ENCODE peak calls at places on chromosomes 2 and 18, in four cellular contexts. T is pancreas, L is iris pigment epithelial cell, U is MCF 10A. G is an unnamed sample.

GRCh38 chr2:143515318-143515717 is 386.1 kb downstream of the ARHGAP15 start:
- DNase-seq in T (no peak), L (no peak), U (no peak), G (no peak)

GRCh38 chr2:18411571-18411970 is 148.9 kb downstream of the RDH14 start:
- DNase-seq in T (no peak), L (no peak), U (no peak), G (no peak)

GRCh38 chr2:172962824-172963223 is 112.8 kb upstream of the MAP3K20 start:
- DNase-seq in T (no peak), L (peak), U (peak), G (no peak)

GRCh38 chr2:169081551-169081950 is 12.2 kb downstream of the DHRS9 start:
- DNase-seq in T (no peak), L (no peak), U (no peak), G (no peak)

GRCh38 chr18:76499596-76500340 is 4.7 kb upstream of the ZNF516 start:
- DNase-seq in T (no peak), L (no peak), U (no peak), G (no peak)

GRCh38 chr18:36828157-36828629 is 609 bp downstream of the TPGS2 start:
- DNase-seq in T (no peak), L (peak), U (peak), G (peak)

GRCh38 chr2:234970467-234970866 is 18.6 kb downstream of the SH3BP4 start:
- DNase-seq in T (no peak), L (peak), U (peak), G (no peak)

GRCh38 chr2:46489430-46489829 is 10.1 kb downstream of the TMEM247 start:
- DNase-seq in T (no peak), L (no peak), U (no peak), G (no peak)

GRCh38 chr2:210363261-210363660 is 48.3 kb upstream of the MYL1 start:
- DNase-seq in T (no peak), L (no peak), U (peak), G (no peak)

GRCh38 chr2:174336403-174337336 is 1.9 kb downstream of the SP9 start:
- DNase-seq in T (peak), L (no peak), U (peak), G (no peak)

GRCh38 chr2:149715005-149715592 is 127.5 kb upstream of the MMADHC start:
- DNase-seq in T (peak), L (peak), U (peak), G (no peak)

GRCh38 chr2:37570773-37571570 is 100.5 kb downstream of the CDC42EP3 start:
- DNase-seq in T (no peak), L (peak), U (peak), G (no peak)

G was measured in prostate gland.